ENCODE peak calls at places on chromosomes 12 and 14, in four cellular contexts. F is NCI-H1694 treated with DMSO at 0.1 percent for 48 hours, K is HT-29, U is head of caudate nucleus. W is an unnamed sample.

GRCh38 chr12:63276537-63277365 is 125.8 kb upstream of the AVPR1A start:
- DNase-seq in F (peak; percentile 3), K (peak; percentile 93), U (no peak), W (no peak)

GRCh38 chr12:6352198-6353173 is 10.6 kb upstream of the TNFRSF1A start:
- DNase-seq in F (no peak), K (no peak), U (no peak), W (no peak)

GRCh38 chr14:72607386-72608125 is 286.3 kb downstream of the DPF3 start:
- DNase-seq in F (no peak), K (no peak), U (no peak), W (no peak)

GRCh38 chr14:29311983-29312382 is 545.4 kb downstream of the FOXG1 start:
- DNase-seq in F (no peak), K (no peak), U (no peak), W (no peak)

GRCh38 chr14:103008768-103009342 is 48.5 kb downstream of the CDC42BPB start:
- DNase-seq in F (peak; percentile 72), K (no peak), U (no peak), W (no peak)

GRCh38 chr12:10283028-10283427 is 24.6 kb upstream of the KLRD1 start:
- DNase-seq in F (no peak), K (no peak), U (no peak), W (no peak)

GRCh38 chr12:42462486-42462885 is 127.1 kb downstream of the PRICKLE1 start:
- DNase-seq in F (no peak), K (no peak), U (no peak), W (no peak)

GRCh38 chr14:101075801-101076413 is 172.4 kb upstream of the RTL1 start:
- DNase-seq in F (no peak), K (no peak), U (no peak), W (no peak)

GRCh38 chr12:46224401-46224800 is 44.4 kb downstream of the SLC38A1 start:
- DNase-seq in F (no peak), K (no peak), U (no peak), W (no peak)

GRCh38 chr14:95876769-95877490 is at the start of gene TUNAR:
- DNase-seq in F (peak; percentile 88), K (no peak), U (no peak), W (no peak)

GRCh38 chr12:5498081-5498480 is 66.2 kb downstream of the NTF3 start:
- DNase-seq in F (no peak), K (no peak), U (no peak), W (no peak)

GRCh38 chr14:90576581-90576980 is 179.8 kb downstream of the CALM1 start:
- DNase-seq in F (no peak), K (no peak), U (no peak), W (no peak)

GRCh38 chr12:46908236-46908935 is 82.6 kb upstream of the SLC38A4 start:
- DNase-seq in F (no peak), K (peak; percentile 7), U (no peak), W (no peak)

GRCh38 chr14:103739466-103739792 is 23.8 kb downstream of the ZFYVE21 start:
- DNase-seq in F (no peak), K (no peak), U (no peak), W (no peak)

GRCh38 chr14:57375156-57375555 is 15.2 kb upstream of the NAA30 start:
- DNase-seq in F (no peak), K (no peak), U (no peak), W (no peak)

GRCh38 chr14:63654346-63654745 is 12.7 kb upstream of the WDR89 start:
- DNase-seq in F (no peak), K (no peak), U (no peak), W (no peak)

GRCh38 chr12:4439736-4440135 is 5.9 kb downstream of the FGF6 start:
- DNase-seq in F (no peak), K (no peak), U (no peak), W (no peak)

W was measured in posterior cingulate gyrus.